ENCODE peak calls at places on chromosomes 12 and 14, in four cellular contexts. P is HCT116, N is adrenal gland, D is HEK293T. F is an unnamed sample.

GRCh38 chr12:109033239-109034196 is 12.7 kb upstream of the SVOP start:
- DNase-seq in P (no peak), N (no peak), D (peak), F (no peak)

GRCh38 chr12:68240975-68241374 is 12.4 kb downstream of the IL22 start:
- DNase-seq in P (no peak), N (peak), D (no peak), F (no peak)

GRCh38 chr12:124369055-124369900 is 74.4 kb downstream of the RFLNA start:
- DNase-seq in P (no peak), N (peak), D (no peak), F (peak)

GRCh38 chr12:1507308-1507707 is 87.1 kb downstream of the FBXL14 start:
- DNase-seq in P (no peak), N (no peak), D (no peak), F (no peak)

GRCh38 chr14:56807586-56808168 is 2.6 kb downstream of the OTX2 start:
- DNase-seq in P (no peak), N (no peak), D (peak), F (no peak)

GRCh38 chr12:127613056-127613455 is 653.9 kb upstream of the TMEM132C start:
- DNase-seq in P (no peak), N (peak), D (no peak), F (no peak)

GRCh38 chr12:99746538-99746937 is 99.0 kb downstream of the GARIN6 start:
- DNase-seq in P (no peak), N (no peak), D (peak), F (no peak)

GRCh38 chr14:34522496-34522895 is 17.0 kb downstream of the EAPP start:
- DNase-seq in P (no peak), N (no peak), D (no peak), F (no peak)

GRCh38 chr12:113633678-113634332 is 162.1 kb upstream of the LHX5 start:
- DNase-seq in P (no peak), N (no peak), D (no peak), F (no peak)

GRCh38 chr12:87428701-87429277 is 600.4 kb downstream of the C12orf50 start:
- DNase-seq in P (no peak), N (peak), D (no peak), F (no peak)

GRCh38 chr14:88929656-88930436 is 105.4 kb downstream of the TTC8 start:
- DNase-seq in P (no peak), N (no peak), D (no peak), F (no peak)

GRCh38 chr12:8108808-8109398 is 14.5 kb upstream of the CLEC4A start:
- DNase-seq in P (peak), N (peak), D (peak), F (peak)